ENCODE peak calls at places on chromosome 6, in five cellular contexts. X is NCI-H82; Z is astrocyte of the spinal cord; Q is spleen; H is activated effector memory CD4-positive, alpha-beta T cell treated with Interleukin-2 at 50 U/mL for 16 hours. M is an unnamed sample.

GRCh38 chr6:135475292-135475886 is 22.2 kb downstream of the AHI1 start:
- DNase-seq in H (no peak), X (no peak), Q (no peak), Z (peak; percentile 35), M (no peak)

GRCh38 chr6:106149472-106150069 is 63.4 kb downstream of the PRDM1 start:
- DNase-seq in Z (no peak), H (no peak), Q (no peak), X (no peak), M (no peak)

GRCh38 chr6:79614326-79615285 is 16.5 kb upstream of the SH3BGRL2 start:
- DNase-seq in Z (no peak), Q (no peak), H (no peak), X (no peak), M (no peak)

GRCh38 chr6:145789443-145789842 is 25.2 kb downstream of the FBXO30 start:
- DNase-seq in H (no peak), Z (no peak), X (peak; percentile 63), Q (no peak), M (no peak)

GRCh38 chr6:142374965-142375733 is 73.3 kb downstream of the ADGRG6 start:
- DNase-seq in Z (peak; percentile 74), H (no peak), Q (no peak), X (no peak), M (no peak)

GRCh38 chr6:127243501-127243900 is 23.2 kb upstream of the RNF146 start:
- DNase-seq in Z (peak; percentile 4), H (no peak), Q (no peak), X (no peak), M (no peak)

GRCh38 chr6:90222724-90223198 is 73.9 kb downstream of the BACH2 start:
- DNase-seq in X (no peak), Z (no peak), H (no peak), Q (no peak), M (no peak)

GRCh38 chr6:44679906-44680698 is 292.6 kb downstream of the CDC5L start:
- DNase-seq in Q (no peak), Z (no peak), H (no peak), X (peak; percentile 49), M (no peak)

GRCh38 chr6:133621751-133622150 is 267.2 kb upstream of the TCF21 start:
- DNase-seq in H (no peak), Q (no peak), X (no peak), Z (peak; percentile 30), M (no peak)